ENCODE peak calls at places on chromosomes 13 and 19, in nine cellular contexts. One of them, this sample, is unnamed.

GRCh38 chr13:111280666-111281577 is 39.5 kb upstream of the TEX29 start:
- DNase-seq in uterus: no peak
- DNase-seq in Peyer's patch: no peak
- DNase-seq in astrocyte of the spinal cord: peak; percentile 63
- DNase-seq in fibroblast of lung: peak; percentile 91
- DNase-seq in cardiac muscle cell: peak; percentile 81
- DNase-seq in PC-9: no peak
- DNase-seq in left ventricle myocardium inferior: no peak
- DNase-seq in transverse colon: no peak
- DNase-seq in this sample: no peak

GRCh38 chr13:98372886-98373285 is 195.8 kb upstream of the RNF113B start:
- DNase-seq in uterus: no peak
- DNase-seq in Peyer's patch: no peak
- DNase-seq in astrocyte of the spinal cord: peak; percentile 61
- DNase-seq in fibroblast of lung: peak; percentile 60
- DNase-seq in cardiac muscle cell: peak; percentile 38
- DNase-seq in PC-9: no peak
- DNase-seq in left ventricle myocardium inferior: no peak
- DNase-seq in transverse colon: no peak
- DNase-seq in this sample: no peak

GRCh38 chr13:96781141-96781540 is 213.1 kb downstream of the OXGR1 start:
- DNase-seq in uterus: no peak
- DNase-seq in Peyer's patch: no peak
- DNase-seq in astrocyte of the spinal cord: no peak
- DNase-seq in fibroblast of lung: no peak
- DNase-seq in cardiac muscle cell: no peak
- DNase-seq in PC-9: no peak
- DNase-seq in left ventricle myocardium inferior: peak; percentile 17
- DNase-seq in transverse colon: no peak
- DNase-seq in this sample: no peak

GRCh38 chr13:111975539-111976473 is 91.1 kb upstream of the SOX1 start:
- DNase-seq in uterus: no peak
- DNase-seq in Peyer's patch: no peak
- DNase-seq in astrocyte of the spinal cord: no peak
- DNase-seq in fibroblast of lung: no peak
- DNase-seq in cardiac muscle cell: no peak
- DNase-seq in PC-9: no peak
- DNase-seq in left ventricle myocardium inferior: no peak
- DNase-seq in transverse colon: no peak
- DNase-seq in this sample: no peak

GRCh38 chr19:34173145-34173956 is 1.0 kb downstream of the LSM14A start:
- DNase-seq in uterus: peak; percentile 23
- DNase-seq in Peyer's patch: peak; percentile 74
- DNase-seq in astrocyte of the spinal cord: no peak
- DNase-seq in fibroblast of lung: peak; percentile 41
- DNase-seq in cardiac muscle cell: peak; percentile 61
- DNase-seq in PC-9: peak; percentile 89
- DNase-seq in left ventricle myocardium inferior: no peak
- DNase-seq in transverse colon: peak; percentile 65
- DNase-seq in this sample: peak; percentile 66

GRCh38 chr19:35935911-35936737 is at the start of gene LRFN3:
- DNase-seq in uterus: peak; percentile 78
- DNase-seq in Peyer's patch: peak; percentile 81
- DNase-seq in astrocyte of the spinal cord: peak; percentile 73
- DNase-seq in fibroblast of lung: peak; percentile 68
- DNase-seq in cardiac muscle cell: peak; percentile 81
- DNase-seq in PC-9: no peak
- DNase-seq in left ventricle myocardium inferior: peak; percentile 78
- DNase-seq in transverse colon: peak; percentile 81
- DNase-seq in this sample: peak; percentile 33

GRCh38 chr13:19791953-19792537 is 9.3 kb upstream of the PSPC1 start:
- DNase-seq in uterus: no peak
- DNase-seq in Peyer's patch: no peak
- DNase-seq in astrocyte of the spinal cord: no peak
- DNase-seq in fibroblast of lung: no peak
- DNase-seq in cardiac muscle cell: no peak
- DNase-seq in PC-9: no peak
- DNase-seq in left ventricle myocardium inferior: no peak
- DNase-seq in transverse colon: no peak
- DNase-seq in this sample: no peak

GRCh38 chr19:18294467-18294864 is 13.0 kb upstream of the JUND start:
- DNase-seq in uterus: no peak
- DNase-seq in Peyer's patch: peak; percentile 65
- DNase-seq in astrocyte of the spinal cord: no peak
- DNase-seq in fibroblast of lung: no peak
- DNase-seq in cardiac muscle cell: no peak
- DNase-seq in PC-9: no peak
- DNase-seq in left ventricle myocardium inferior: no peak
- DNase-seq in transverse colon: peak; percentile 69
- DNase-seq in this sample: no peak

GRCh38 chr13:99968521-99969367 is 2.8 kb downstream of the ZIC5 start:
- DNase-seq in uterus: no peak
- DNase-seq in Peyer's patch: no peak
- DNase-seq in astrocyte of the spinal cord: peak; percentile 38
- DNase-seq in fibroblast of lung: no peak
- DNase-seq in cardiac muscle cell: no peak
- DNase-seq in PC-9: no peak
- DNase-seq in left ventricle myocardium inferior: no peak
- DNase-seq in transverse colon: peak; percentile 45
- DNase-seq in this sample: no peak

GRCh38 chr13:99970761-99971575 is 599 bp downstream of the ZIC5 start:
- DNase-seq in uterus: no peak
- DNase-seq in Peyer's patch: no peak
- DNase-seq in astrocyte of the spinal cord: no peak
- DNase-seq in fibroblast of lung: no peak
- DNase-seq in cardiac muscle cell: no peak
- DNase-seq in PC-9: no peak
- DNase-seq in left ventricle myocardium inferior: no peak
- DNase-seq in transverse colon: no peak
- DNase-seq in this sample: no peak

GRCh38 chr13:99969934-99970760 is 1.4 kb downstream of the ZIC5 start:
- DNase-seq in uterus: no peak
- DNase-seq in Peyer's patch: no peak
- DNase-seq in astrocyte of the spinal cord: peak; percentile 57
- DNase-seq in fibroblast of lung: no peak
- DNase-seq in cardiac muscle cell: no peak
- DNase-seq in PC-9: peak; percentile 62
- DNase-seq in left ventricle myocardium inferior: no peak
- DNase-seq in transverse colon: no peak
- DNase-seq in this sample: no peak

GRCh38 chr13:99967884-99968520 is 3.6 kb downstream of the ZIC5 start:
- DNase-seq in uterus: no peak
- DNase-seq in Peyer's patch: no peak
- DNase-seq in astrocyte of the spinal cord: peak; percentile 65
- DNase-seq in fibroblast of lung: no peak
- DNase-seq in cardiac muscle cell: no peak
- DNase-seq in PC-9: no peak
- DNase-seq in left ventricle myocardium inferior: no peak
- DNase-seq in transverse colon: no peak
- DNase-seq in this sample: no peak

DNA sequence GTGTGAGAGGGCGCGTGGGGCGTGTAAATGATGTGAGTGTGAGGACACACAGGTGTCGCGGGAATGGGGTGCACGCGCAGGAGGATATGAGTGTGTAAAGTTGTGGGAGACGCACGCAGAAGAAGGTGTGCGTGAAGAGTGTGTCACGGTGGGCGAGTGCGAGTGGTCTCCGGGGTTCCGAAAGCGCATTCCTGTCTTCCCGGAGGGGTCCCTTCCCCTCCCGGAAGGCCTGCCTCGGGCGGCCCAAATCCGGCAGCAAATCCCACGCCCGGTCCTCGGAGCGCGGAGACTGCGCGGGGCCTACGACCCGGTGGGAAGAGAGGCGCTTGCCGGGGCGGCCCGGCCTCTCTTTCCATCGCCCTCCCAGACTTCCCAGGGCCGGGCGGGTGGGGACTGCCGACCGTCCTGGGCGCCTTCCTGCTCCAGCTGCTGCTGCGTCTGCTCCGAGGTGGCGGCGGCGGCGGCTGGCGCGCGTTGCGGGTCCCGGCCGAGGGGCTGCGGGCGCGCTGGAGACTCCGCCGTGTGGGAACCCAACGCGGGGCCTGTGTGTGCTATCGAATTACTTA is 2.1 kb downstream of the ZIC5 start:
- DNase-seq in uterus: no peak
- DNase-seq in Peyer's patch: no peak
- DNase-seq in astrocyte of the spinal cord: no peak
- DNase-seq in fibroblast of lung: no peak
- DNase-seq in cardiac muscle cell: no peak
- DNase-seq in PC-9: no peak
- DNase-seq in left ventricle myocardium inferior: no peak
- DNase-seq in transverse colon: no peak
- DNase-seq in this sample: no peak
- H3K4me3 ChIP-seq in uterus: no peak overlapping the region
- H3K4me3 ChIP-seq in Peyer's patch: peak overlapping the region; percentile 44
- H3K4me3 ChIP-seq in astrocyte of the spinal cord: peak overlapping the region; percentile 65
- H3K4me3 ChIP-seq in fibroblast of lung: no peak overlapping the region
- H3K4me3 ChIP-seq in cardiac muscle cell: peak overlapping the region; percentile 41
- H3K4me3 ChIP-seq in PC-9: peak overlapping the region; percentile 94
- H3K4me3 ChIP-seq in left ventricle myocardium inferior: peak overlapping the region; percentile 58
- H3K4me3 ChIP-seq in transverse colon: peak overlapping the region; percentile 14
- H3K4me3 ChIP-seq in this sample: no peak overlapping the region

DNA sequence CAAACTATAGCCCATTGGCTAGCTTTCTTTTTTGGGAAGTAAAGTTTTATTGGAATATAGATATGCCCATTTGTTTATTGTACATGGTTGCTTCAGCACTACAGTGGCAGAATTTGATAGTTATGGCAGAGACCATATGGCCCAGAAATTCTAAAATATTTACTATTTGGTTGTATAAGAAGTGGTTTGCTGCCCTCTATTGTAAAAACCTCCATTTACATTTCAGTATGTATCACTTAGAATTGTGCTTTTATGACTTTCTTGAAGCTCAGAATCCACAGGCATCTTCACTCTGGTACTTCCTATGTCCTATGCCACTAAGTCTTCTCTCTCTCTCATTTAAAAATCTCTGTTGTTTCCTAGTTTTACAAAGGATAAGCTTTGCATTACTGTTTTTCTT is 37.7 kb downstream of the DLEU7 start:
- DNase-seq in uterus: no peak
- DNase-seq in Peyer's patch: no peak
- DNase-seq in astrocyte of the spinal cord: peak; percentile 22
- DNase-seq in fibroblast of lung: peak; percentile 12
- DNase-seq in cardiac muscle cell: peak; percentile 34
- DNase-seq in PC-9: no peak
- DNase-seq in left ventricle myocardium inferior: no peak
- DNase-seq in transverse colon: no peak
- DNase-seq in this sample: no peak
- TF ChIP-seq CTCF in uterus: no peak
- TF ChIP-seq CTCF in Peyer's patch: no peak
- TF ChIP-seq CTCF in astrocyte of the spinal cord: no peak
- TF ChIP-seq CTCF in fibroblast of lung: no peak
- TF ChIP-seq CTCF in cardiac muscle cell: peak; percentile 7
- TF ChIP-seq CTCF in PC-9: peak; percentile 58
- TF ChIP-seq CTCF in left ventricle myocardium inferior: peak; percentile 25
- TF ChIP-seq CTCF in transverse colon: no peak
- TF ChIP-seq CTCF in this sample: no peak

DNA sequence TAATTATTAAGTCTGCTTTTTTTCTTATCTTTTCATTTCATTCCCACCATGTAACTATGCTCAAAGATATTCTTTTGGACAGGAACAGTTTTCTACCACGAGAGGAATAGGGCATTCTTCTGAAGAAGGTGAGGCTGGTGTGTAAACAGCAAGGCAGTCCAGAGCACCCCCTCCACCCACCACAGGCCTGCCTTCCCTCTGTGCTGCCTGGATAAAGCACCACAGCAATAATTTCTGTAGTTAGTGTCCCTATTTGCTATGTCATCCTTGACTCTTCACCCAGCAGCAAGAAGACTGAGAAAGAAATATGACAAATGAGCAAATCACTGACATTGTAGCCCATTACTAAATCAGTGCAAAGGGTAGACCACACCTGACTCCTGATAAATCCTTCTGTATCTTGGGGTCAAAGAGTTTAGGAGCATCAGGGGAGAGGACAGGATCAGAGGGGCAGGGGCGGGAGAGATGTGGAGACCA is 88.1 kb upstream of the IRS2 start:
- DNase-seq in uterus: no peak
- DNase-seq in Peyer's patch: no peak
- DNase-seq in astrocyte of the spinal cord: no peak
- DNase-seq in fibroblast of lung: no peak
- DNase-seq in cardiac muscle cell: no peak
- DNase-seq in PC-9: peak; percentile 89
- DNase-seq in left ventricle myocardium inferior: no peak
- DNase-seq in transverse colon: no peak
- DNase-seq in this sample: no peak
- H3K4me3 ChIP-seq in uterus: no peak overlapping the region
- H3K4me3 ChIP-seq in Peyer's patch: no peak overlapping the region
- H3K4me3 ChIP-seq in astrocyte of the spinal cord: no peak overlapping the region
- H3K4me3 ChIP-seq in fibroblast of lung: no peak overlapping the region
- H3K4me3 ChIP-seq in cardiac muscle cell: no peak overlapping the region
- H3K4me3 ChIP-seq in PC-9: peak overlapping the region; percentile 4
- H3K4me3 ChIP-seq in left ventricle myocardium inferior: no peak overlapping the region
- H3K4me3 ChIP-seq in transverse colon: no peak overlapping the region
- H3K4me3 ChIP-seq in this sample: no peak overlapping the region

GRCh38 chr19:4067396-4068057 is 828 bp upstream of the ZBTB7A start:
- DNase-seq in uterus: peak; percentile 55
- DNase-seq in Peyer's patch: peak; percentile 83
- DNase-seq in astrocyte of the spinal cord: no peak
- DNase-seq in fibroblast of lung: no peak
- DNase-seq in cardiac muscle cell: no peak
- DNase-seq in PC-9: no peak
- DNase-seq in left ventricle myocardium inferior: no peak
- DNase-seq in transverse colon: no peak
- DNase-seq in this sample: no peak
- TF ChIP-seq CTCF in uterus: no peak
- TF ChIP-seq CTCF in Peyer's patch: no peak
- TF ChIP-seq CTCF in astrocyte of the spinal cord: no peak
- TF ChIP-seq CTCF in fibroblast of lung: no peak
- TF ChIP-seq CTCF in cardiac muscle cell: no peak
- TF ChIP-seq CTCF in PC-9: no peak
- TF ChIP-seq CTCF in left ventricle myocardium inferior: peak; percentile 11
- TF ChIP-seq CTCF in transverse colon: peak; percentile 4
- TF ChIP-seq CTCF in this sample: no peak

DNA sequence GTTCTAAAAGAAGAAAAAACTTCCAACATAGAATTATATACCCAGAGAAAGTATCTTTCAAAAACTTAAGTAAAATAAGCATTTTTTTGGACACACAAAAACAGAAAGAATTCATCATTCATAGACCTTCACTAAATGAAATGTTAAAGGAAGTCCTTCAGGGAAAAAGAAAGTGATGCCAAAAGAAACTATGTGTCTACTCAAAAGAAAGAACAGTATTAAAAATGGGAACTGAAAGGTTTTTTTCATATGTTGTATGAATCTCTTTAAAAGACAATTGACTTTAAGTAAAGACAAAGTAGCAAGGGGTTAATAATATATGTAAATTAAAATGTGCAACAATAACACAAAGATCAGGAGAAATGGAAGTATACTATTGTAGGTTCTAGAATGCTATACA is 96.5 kb downstream of the DHRS12 start:
- DNase-seq in uterus: no peak
- DNase-seq in Peyer's patch: no peak
- DNase-seq in astrocyte of the spinal cord: no peak
- DNase-seq in fibroblast of lung: no peak
- DNase-seq in cardiac muscle cell: no peak
- DNase-seq in PC-9: no peak
- DNase-seq in left ventricle myocardium inferior: no peak
- DNase-seq in transverse colon: no peak
- DNase-seq in this sample: no peak
- H3K4me3 ChIP-seq in uterus: no peak overlapping the region
- H3K4me3 ChIP-seq in Peyer's patch: no peak overlapping the region
- H3K4me3 ChIP-seq in astrocyte of the spinal cord: no peak overlapping the region
- H3K4me3 ChIP-seq in fibroblast of lung: no peak overlapping the region
- H3K4me3 ChIP-seq in cardiac muscle cell: no peak overlapping the region
- H3K4me3 ChIP-seq in PC-9: no peak overlapping the region
- H3K4me3 ChIP-seq in left ventricle myocardium inferior: no peak overlapping the region
- H3K4me3 ChIP-seq in transverse colon: no peak overlapping the region
- H3K4me3 ChIP-seq in this sample: no peak overlapping the region

This sample was measured in LNCaP clone FGC.